ENCODE peak calls at places on chromosomes 3 and 15, in ten cellular contexts. K is GM03348; F is A549; T is GM10248; Q is GM12891; O is stimulated activated CD4-positive, alpha-beta T cell treated with anti-CD3 and anti-CD28 coated beads, Interleukin-2, amount 100 ng/mL, for 48 hours; R is sigmoid colon; L is NCI-H1092 treated with DMSO at 0.1 percent for 48 hours; E is T-helper 2 cell; A is AG09309. Y is an unnamed sample.

GRCh38 chr3:140927711-140928110 is 13.9 kb upstream of the SLC25A36 start:
- DNase-seq in K (no peak), F (no peak), T (no peak), Q (no peak), O (no peak), R (no peak), L (no peak), E (no peak), A (no peak), Y (no peak)

GRCh38 chr3:15014606-15015328 is 50.3 kb downstream of the MRPS25 start:
- DNase-seq in K (no peak), F (no peak), T (no peak), Q (no peak), O (no peak), R (no peak), L (no peak), E (no peak), A (no peak), Y (no peak)

GRCh38 chr3:105764378-105765376 is 104.1 kb downstream of the CBLB start:
- DNase-seq in K (no peak), F (no peak), T (no peak), Q (no peak), O (no peak), R (no peak), L (no peak), E (peak), A (no peak), Y (no peak)

GRCh38 chr3:189921770-189922169 is 198.9 kb downstream of the P3H2 start:
- DNase-seq in K (no peak), F (no peak), T (no peak), Q (no peak), O (no peak), R (no peak), L (no peak), E (no peak), A (no peak), Y (no peak)

GRCh38 chr3:127673191-127674098 is 693 bp downstream of the ABTB1 start:
- DNase-seq in K (peak), F (peak), T (peak), Q (peak), O (no peak), R (peak), L (no peak), E (peak), A (no peak), Y (peak)

GRCh38 chr3:64716110-64716509 is 28.3 kb upstream of the ADAMTS9 start:
- DNase-seq in K (no peak), F (no peak), T (no peak), Q (no peak), O (no peak), R (no peak), L (no peak), E (no peak), A (no peak), Y (no peak)

GRCh38 chr3:54891540-54891897 is 36.3 kb downstream of the LRTM1 start:
- DNase-seq in K (peak), F (peak), T (no peak), Q (no peak), O (no peak), R (peak), L (no peak), E (no peak), A (peak), Y (no peak)

GRCh38 chr15:90407871-90408317 is 19.9 kb downstream of the IQGAP1 start:
- DNase-seq in K (no peak), F (no peak), T (no peak), Q (no peak), O (peak), R (no peak), L (no peak), E (peak), A (peak), Y (peak)

GRCh38 chr3:121431717-121432517 is 113.9 kb downstream of the POLQ start:
- DNase-seq in K (peak), F (no peak), T (peak), Q (peak), O (peak), R (no peak), L (no peak), E (peak), A (peak), Y (peak)

Y was measured in T-cell.